ENCODE peak calls at places on chromosomes 7 and 10, in six cellular contexts. O is H1, P is COR-L47, A is ELR, B is SIG-M5, K is right lobe of liver. J is an unnamed sample.

GRCh38 chr10:86500846-86501245 is 20.7 kb downstream of the WAPL start:
- DNase-seq in O (no peak), P (no peak), A (peak), B (no peak), K (no peak), J (no peak)

GRCh38 chr10:3801558-3802192 is 16.7 kb upstream of the KLF6 start:
- DNase-seq in O (no peak), P (no peak), A (no peak), B (no peak), K (no peak), J (no peak)

GRCh38 chr10:89279449-89279869 is 22.4 kb upstream of the IFIT2 start:
- DNase-seq in O (no peak), P (no peak), A (peak), B (no peak), K (no peak), J (no peak)

GRCh38 chr10:27713906-27714305 is 31.7 kb downstream of the MKX start:
- DNase-seq in O (no peak), P (no peak), A (peak), B (no peak), K (no peak), J (no peak)

GRCh38 chr10:84267503-84268126 is 22.8 kb downstream of the RGR start:
- DNase-seq in O (peak), P (no peak), A (peak), B (no peak), K (no peak), J (peak)

GRCh38 chr7:28107960-28108359 is 72.6 kb downstream of the JAZF1 start:
- DNase-seq in O (no peak), P (no peak), A (peak), B (no peak), K (no peak), J (no peak)

GRCh38 chr7:92615861-92616260 is 25.7 kb upstream of the FAM133B start:
- DNase-seq in O (no peak), P (no peak), A (no peak), B (no peak), K (no peak), J (no peak)

GRCh38 chr10:82390866-82391658 is 516.1 kb downstream of the NRG3 start:
- DNase-seq in O (no peak), P (no peak), A (no peak), B (no peak), K (no peak), J (no peak)

GRCh38 chr7:140604076-140604475 is 36.5 kb downstream of the DENND2A start:
- DNase-seq in O (no peak), P (no peak), A (no peak), B (no peak), K (no peak), J (no peak)

GRCh38 chr7:108285018-108285368 is 154.8 kb upstream of the LAMB4 start:
- DNase-seq in O (no peak), P (no peak), A (no peak), B (no peak), K (no peak), J (no peak)

GRCh38 chr10:109205929-109206585 is 717.3 kb downstream of the XPNPEP1 start:
- DNase-seq in O (no peak), P (no peak), A (peak), B (no peak), K (no peak), J (no peak)

GRCh38 chr7:10888861-10889260 is 84.8 kb upstream of the PHF14 start:
- DNase-seq in O (no peak), P (no peak), A (no peak), B (no peak), K (no peak), J (no peak)

GRCh38 chr10:791639-792038 is 102.2 kb upstream of the DIP2C start:
- DNase-seq in O (no peak), P (no peak), A (no peak), B (no peak), K (peak), J (no peak)

GRCh38 chr7:129909669-129910068 is 43.1 kb downstream of the UBE2H start:
- DNase-seq in O (no peak), P (no peak), A (no peak), B (no peak), K (no peak), J (no peak)

GRCh38 chr7:129739427-129739826 is 127.9 kb downstream of the NRF1 start:
- DNase-seq in O (no peak), P (no peak), A (peak), B (no peak), K (no peak), J (no peak)

GRCh38 chr7:108034586-108034985 is 31.6 kb upstream of the LAMB1 start:
- DNase-seq in O (no peak), P (no peak), A (no peak), B (no peak), K (no peak), J (peak)

GRCh38 chr10:71621263-71621751 is 98.3 kb downstream of the C10orf105 start:
- DNase-seq in O (no peak), P (no peak), A (no peak), B (no peak), K (peak), J (no peak)

GRCh38 chr10:88289342-88289741 is 293.8 kb downstream of the RNLS start:
- DNase-seq in O (no peak), P (no peak), A (no peak), B (no peak), K (no peak), J (no peak)

GRCh38 chr10:125152646-125153368 is 7.6 kb downstream of the CTBP2 start:
- DNase-seq in O (no peak), P (no peak), A (no peak), B (no peak), K (no peak), J (no peak)

GRCh38 chr10:100571069-100571817 is 35.5 kb downstream of the HIF1AN start:
- DNase-seq in O (no peak), P (no peak), A (no peak), B (no peak), K (no peak), J (no peak)

GRCh38 chr10:61757001-61757400 is 94.3 kb downstream of the CABCOCO1 start:
- DNase-seq in O (no peak), P (no peak), A (no peak), B (no peak), K (no peak), J (no peak)

GRCh38 chr7:38574121-38574520 is 57.1 kb downstream of the AMPH start:
- DNase-seq in O (no peak), P (no peak), A (no peak), B (no peak), K (no peak), J (no peak)

GRCh38 chr10:93222876-93223275 is 149.2 kb downstream of the CYP26A1 start:
- DNase-seq in O (no peak), P (no peak), A (no peak), B (no peak), K (no peak), J (no peak)

GRCh38 chr7:81527651-81528050 is 242.2 kb downstream of the HGF start:
- DNase-seq in O (no peak), P (no peak), A (peak), B (no peak), K (no peak), J (no peak)

GRCh38 chr10:119761106-119761505 is 35.3 kb downstream of the INPP5F start:
- DNase-seq in O (no peak), P (no peak), A (peak), B (no peak), K (no peak), J (no peak)

GRCh38 chr7:4830176-4830575 is 31.7 kb downstream of the PAPOLB start:
- DNase-seq in O (peak), P (peak), A (peak), B (no peak), K (peak), J (peak)

GRCh38 chr7:30920584-30921539 is 9.2 kb downstream of the AQP1 start:
- DNase-seq in O (no peak), P (no peak), A (peak), B (no peak), K (peak), J (no peak)

GRCh38 chr10:29409241-29410051 is 120.6 kb downstream of the LYZL1 start:
- DNase-seq in O (no peak), P (peak), A (peak), B (no peak), K (peak), J (no peak)

GRCh38 chr7:120931243-120931642 is 19.3 kb upstream of the ING3 start:
- DNase-seq in O (no peak), P (no peak), A (peak), B (no peak), K (no peak), J (no peak)

GRCh38 chr7:31747553-31747952 is 60.5 kb downstream of the PPP1R17 start:
- DNase-seq in O (no peak), P (no peak), A (peak), B (no peak), K (no peak), J (no peak)

GRCh38 chr7:149479554-149479953 is 18.1 kb downstream of the ZNF746 start:
- DNase-seq in O (no peak), P (no peak), A (no peak), B (no peak), K (no peak), J (no peak)

GRCh38 chr7:24407965-24408364 is 124.0 kb downstream of the NPY start:
- DNase-seq in O (no peak), P (no peak), A (no peak), B (no peak), K (no peak), J (no peak)

GRCh38 chr7:151470656-151471180 is 30.8 kb upstream of the CRYGN start:
- DNase-seq in O (no peak), P (no peak), A (no peak), B (no peak), K (no peak), J (no peak)

GRCh38 chr10:98414932-98415709 is at the start of gene PYROXD2:
- DNase-seq in O (peak), P (peak), A (peak), B (no peak), K (peak), J (peak)

GRCh38 chr10:74932648-74933047 is 106.2 kb downstream of the KAT6B start:
- DNase-seq in O (no peak), P (peak), A (no peak), B (no peak), K (no peak), J (no peak)

GRCh38 chr10:120456626-120457430 is at the start of gene PLPP4:
- DNase-seq in O (no peak), P (peak), A (peak), B (no peak), K (no peak), J (no peak)

J was measured in iPS DF 19.7.